ENCODE peak calls at places on chromosomes 12 and 14, in four cellular contexts. One of them, this sample, is unnamed.

GRCh38 chr12:29970501-29970900 is 186.8 kb upstream of the TMTC1 start:
- DNase-seq in Panc1: no peak
- DNase-seq in endothelial cell of umbilical vein: peak
- DNase-seq in GM23338: no peak
- DNase-seq in this sample: no peak

GRCh38 chr12:124938606-124939427 is 24.4 kb upstream of the UBC start:
- DNase-seq in GM23338: peak
- DNase-seq in Panc1: no peak
- DNase-seq in endothelial cell of umbilical vein: peak
- DNase-seq in this sample: no peak

GRCh38 chr14:61662437-61663311 is 32.6 kb upstream of the HIF1A start:
- DNase-seq in Panc1: no peak
- DNase-seq in GM23338: peak
- DNase-seq in endothelial cell of umbilical vein: peak
- DNase-seq in this sample: no peak

GRCh38 chr12:124653169-124653931 is 85.9 kb upstream of the NCOR2 start:
- DNase-seq in endothelial cell of umbilical vein: peak
- DNase-seq in GM23338: no peak
- DNase-seq in Panc1: no peak
- DNase-seq in this sample: no peak

GRCh38 chr12:104596128-104596799 is 139.5 kb downstream of the CHST11 start:
- DNase-seq in Panc1: no peak
- DNase-seq in GM23338: no peak
- DNase-seq in endothelial cell of umbilical vein: no peak
- DNase-seq in this sample: no peak

GRCh38 chr12:124684971-124685688 is 117.7 kb upstream of the NCOR2 start:
- DNase-seq in endothelial cell of umbilical vein: no peak
- DNase-seq in GM23338: no peak
- DNase-seq in Panc1: no peak
- DNase-seq in this sample: peak

GRCh38 chr12:2640709-2641108 is 154.1 kb upstream of the FKBP4 start:
- DNase-seq in endothelial cell of umbilical vein: peak
- DNase-seq in Panc1: peak
- DNase-seq in GM23338: no peak
- DNase-seq in this sample: no peak

GRCh38 chr12:75694891-75695290 is 183.5 kb upstream of the KRR1 start:
- DNase-seq in endothelial cell of umbilical vein: no peak
- DNase-seq in Panc1: no peak
- DNase-seq in GM23338: no peak
- DNase-seq in this sample: no peak

GRCh38 chr12:47360771-47361388 is 281.1 kb upstream of the AMIGO2 start:
- DNase-seq in Panc1: no peak
- DNase-seq in GM23338: no peak
- DNase-seq in endothelial cell of umbilical vein: peak
- DNase-seq in this sample: no peak

GRCh38 chr14:35543006-35543405 is 9.0 kb downstream of the INSM2 start:
- DNase-seq in Panc1: no peak
- DNase-seq in endothelial cell of umbilical vein: no peak
- DNase-seq in GM23338: no peak
- DNase-seq in this sample: no peak

GRCh38 chr12:47139010-47139681 is 59.4 kb upstream of the AMIGO2 start:
- DNase-seq in endothelial cell of umbilical vein: no peak
- DNase-seq in Panc1: no peak
- DNase-seq in GM23338: no peak
- DNase-seq in this sample: no peak

GRCh38 chr14:95814363-95815225 is 62.0 kb upstream of the TUNAR start:
- DNase-seq in endothelial cell of umbilical vein: no peak
- DNase-seq in Panc1: no peak
- DNase-seq in GM23338: no peak
- DNase-seq in this sample: peak

GRCh38 chr14:59939828-59940227 is 19.9 kb downstream of the LRRC9 start:
- DNase-seq in endothelial cell of umbilical vein: no peak
- DNase-seq in Panc1: no peak
- DNase-seq in GM23338: no peak
- DNase-seq in this sample: no peak

GRCh38 chr12:25054076-25054782 is 105.3 kb upstream of the BCAT1 start:
- DNase-seq in GM23338: no peak
- DNase-seq in endothelial cell of umbilical vein: no peak
- DNase-seq in Panc1: no peak
- DNase-seq in this sample: no peak
- H3K4me3 ChIP-seq in GM23338: no peak
- H3K4me3 ChIP-seq in endothelial cell of umbilical vein: no peak
- H3K4me3 ChIP-seq in Panc1: no peak
- H3K4me3 ChIP-seq in this sample: no peak

DNA sequence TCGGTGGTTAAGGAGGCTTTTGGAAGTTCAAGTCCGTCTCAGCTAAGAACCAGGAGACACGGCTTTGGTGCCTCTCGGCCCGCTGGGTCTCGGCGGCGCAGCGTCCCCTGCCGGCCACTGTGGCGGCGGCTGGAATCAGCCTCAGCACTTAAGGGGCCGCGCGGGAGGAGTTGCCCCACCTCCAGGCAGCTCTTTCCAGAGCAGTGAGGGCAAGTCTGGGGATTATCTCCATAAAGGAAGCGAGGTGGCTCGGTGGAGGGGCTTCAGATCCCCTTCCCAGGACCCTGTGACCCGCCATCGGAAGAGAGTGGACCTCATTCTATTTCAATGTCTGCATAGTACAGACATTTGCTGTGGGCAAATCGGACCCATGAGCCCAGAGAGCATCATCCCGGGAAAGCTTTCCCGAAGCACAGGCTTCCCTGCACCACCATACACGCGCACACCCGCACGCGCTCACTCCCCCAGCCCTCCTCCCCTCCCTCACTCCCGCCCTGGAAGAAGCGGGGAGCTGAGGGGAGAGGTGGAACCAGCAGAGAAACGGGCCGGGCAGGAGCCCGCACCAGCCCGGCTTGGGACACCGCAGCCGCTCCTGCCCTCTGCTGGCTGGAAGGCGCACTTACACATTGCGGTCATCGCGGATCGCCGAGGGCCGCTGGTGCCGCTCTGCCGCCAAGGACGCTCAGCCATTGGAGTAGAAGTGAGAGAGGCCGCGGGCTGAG is 15.9 kb downstream of the RNASE2 start:
- DNase-seq in GM23338: peak
- DNase-seq in Panc1: peak
- DNase-seq in endothelial cell of umbilical vein: peak
- DNase-seq in this sample: no peak
- TF ChIP-seq POLR2AphosphoS5 in GM23338: peak
- TF ChIP-seq POLR2AphosphoS5 in Panc1: no peak
- TF ChIP-seq POLR2AphosphoS5 in endothelial cell of umbilical vein: no peak
- TF ChIP-seq POLR2AphosphoS5 in this sample: peak

DNA sequence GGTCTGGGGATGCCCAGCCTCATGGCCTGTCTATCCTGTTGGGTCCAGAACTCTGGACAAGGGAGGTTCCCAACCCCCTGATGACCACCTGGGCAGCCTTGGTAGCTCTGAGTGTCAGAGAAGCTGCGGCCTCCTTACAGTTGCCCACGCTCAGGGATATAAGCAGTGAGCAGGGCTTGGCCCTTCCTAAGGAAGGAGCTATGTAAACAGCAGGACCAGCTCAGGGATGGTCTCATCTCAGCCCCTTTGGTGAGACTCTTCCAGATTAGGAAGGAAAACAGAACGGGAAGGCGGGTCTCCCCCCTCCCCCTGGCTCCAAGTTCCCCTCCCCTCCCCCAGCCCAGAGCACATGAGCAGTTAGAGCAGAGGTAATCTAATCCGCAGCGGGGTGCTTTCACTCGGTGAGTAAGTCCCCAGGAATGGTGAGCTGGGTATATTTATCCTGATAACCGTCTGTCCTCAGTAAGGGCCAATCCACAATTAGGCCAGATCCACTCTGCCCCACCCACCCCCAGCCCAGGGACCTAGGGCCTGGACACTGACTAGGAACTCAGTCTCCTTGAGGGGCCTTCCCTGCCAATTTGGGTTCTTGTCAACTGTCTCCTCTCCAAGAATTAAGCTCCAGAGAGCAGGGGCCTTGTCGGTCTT is 29.5 kb upstream of the RPLP0 start:
- DNase-seq in endothelial cell of umbilical vein: peak
- DNase-seq in Panc1: no peak
- DNase-seq in GM23338: peak
- DNase-seq in this sample: peak
- H3K4me3 ChIP-seq in endothelial cell of umbilical vein: no peak
- H3K4me3 ChIP-seq in Panc1: peak
- H3K4me3 ChIP-seq in GM23338: peak
- H3K4me3 ChIP-seq in this sample: no peak

DNA sequence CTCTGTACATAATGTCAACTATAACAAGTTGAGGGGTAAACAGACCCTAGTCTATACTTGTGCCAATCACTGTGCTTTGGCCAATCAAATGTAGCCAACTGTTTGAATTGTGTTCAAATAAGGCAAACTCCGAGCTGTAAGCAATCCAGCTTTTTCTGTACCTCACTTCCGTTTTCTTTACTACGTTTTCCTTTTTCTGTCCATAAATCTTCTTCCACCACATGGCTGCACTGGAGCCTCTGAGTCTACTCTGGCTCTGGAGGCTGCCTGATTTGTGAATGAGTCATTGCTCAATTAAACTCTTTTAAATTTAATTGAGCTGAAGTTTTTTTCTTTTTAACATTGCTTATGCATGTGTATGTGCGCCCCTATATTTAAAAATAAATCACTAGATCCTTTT is 29.7 kb downstream of the CLEC1A start:
- DNase-seq in Panc1: no peak
- DNase-seq in GM23338: no peak
- DNase-seq in endothelial cell of umbilical vein: peak
- DNase-seq in this sample: no peak
- TF ChIP-seq POLR2AphosphoS5 in Panc1: no peak
- TF ChIP-seq POLR2AphosphoS5 in GM23338: no peak
- TF ChIP-seq POLR2AphosphoS5 in endothelial cell of umbilical vein: peak
- TF ChIP-seq POLR2AphosphoS5 in this sample: no peak

GRCh38 chr12:49565956-49566265 is 2.0 kb downstream of the MCRS1 start:
- DNase-seq in endothelial cell of umbilical vein: no peak
- DNase-seq in GM23338: no peak
- DNase-seq in Panc1: no peak
- DNase-seq in this sample: no peak

GRCh38 chr12:49567611-49568441 is at the start of gene MCRS1:
- DNase-seq in GM23338: peak
- DNase-seq in endothelial cell of umbilical vein: peak
- DNase-seq in Panc1: peak
- DNase-seq in this sample: no peak

GRCh38 chr12:49565119-49565955 is 2.6 kb downstream of the MCRS1 start:
- DNase-seq in GM23338: no peak
- DNase-seq in Panc1: no peak
- DNase-seq in endothelial cell of umbilical vein: no peak
- DNase-seq in this sample: no peak

GRCh38 chr12:49567302-49567610 is 686 bp downstream of the MCRS1 start:
- DNase-seq in endothelial cell of umbilical vein: no peak
- DNase-seq in GM23338: no peak
- DNase-seq in Panc1: no peak
- DNase-seq in this sample: no peak

DNA sequence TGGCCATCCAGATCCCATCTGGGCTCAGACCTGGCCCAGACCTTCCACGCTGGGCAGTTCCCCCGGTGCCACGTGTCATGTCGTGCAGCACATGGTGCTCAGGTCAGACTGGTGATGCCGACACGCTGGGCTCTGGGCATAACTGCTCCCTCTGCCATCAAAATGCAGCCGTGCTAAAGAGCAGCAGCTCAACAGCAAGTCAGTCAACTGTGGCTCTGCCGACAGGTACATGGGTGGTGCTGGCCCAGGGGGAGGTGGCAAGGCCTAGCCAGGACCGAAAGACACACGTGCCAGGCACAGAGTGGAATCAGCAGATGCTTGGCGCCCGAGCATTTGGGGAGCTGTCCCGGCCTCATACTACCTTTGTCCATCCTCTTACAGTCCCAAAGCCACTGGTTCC is 1.6 kb downstream of the MCRS1 start:
- DNase-seq in endothelial cell of umbilical vein: no peak
- DNase-seq in Panc1: no peak
- DNase-seq in GM23338: no peak
- DNase-seq in this sample: no peak
- H3K4me3 ChIP-seq in endothelial cell of umbilical vein: no peak
- H3K4me3 ChIP-seq in Panc1: no peak
- H3K4me3 ChIP-seq in GM23338: peak
- H3K4me3 ChIP-seq in this sample: no peak

GRCh38 chr14:89401241-89401640 is 15.8 kb downstream of the FOXN3 start:
- DNase-seq in endothelial cell of umbilical vein: no peak
- DNase-seq in GM23338: no peak
- DNase-seq in Panc1: no peak
- DNase-seq in this sample: no peak

GRCh38 chr14:89399157-89399556 is 17.9 kb downstream of the FOXN3 start:
- DNase-seq in GM23338: no peak
- DNase-seq in Panc1: no peak
- DNase-seq in endothelial cell of umbilical vein: no peak
- DNase-seq in this sample: no peak

GRCh38 chr14:89400529-89400928 is 16.5 kb downstream of the FOXN3 start:
- DNase-seq in endothelial cell of umbilical vein: no peak
- DNase-seq in Panc1: no peak
- DNase-seq in GM23338: no peak
- DNase-seq in this sample: no peak

GRCh38 chr14:89397569-89397968 is 19.5 kb downstream of the FOXN3 start:
- DNase-seq in endothelial cell of umbilical vein: no peak
- DNase-seq in Panc1: no peak
- DNase-seq in GM23338: no peak
- DNase-seq in this sample: no peak

GRCh38 chr14:89399594-89400068 is 17.4 kb downstream of the FOXN3 start:
- DNase-seq in GM23338: peak
- DNase-seq in Panc1: no peak
- DNase-seq in endothelial cell of umbilical vein: peak
- DNase-seq in this sample: no peak
- TF ChIP-seq POLR2AphosphoS5 in GM23338: no peak
- TF ChIP-seq POLR2AphosphoS5 in Panc1: no peak
- TF ChIP-seq POLR2AphosphoS5 in endothelial cell of umbilical vein: no peak
- TF ChIP-seq POLR2AphosphoS5 in this sample: no peak

DNA sequence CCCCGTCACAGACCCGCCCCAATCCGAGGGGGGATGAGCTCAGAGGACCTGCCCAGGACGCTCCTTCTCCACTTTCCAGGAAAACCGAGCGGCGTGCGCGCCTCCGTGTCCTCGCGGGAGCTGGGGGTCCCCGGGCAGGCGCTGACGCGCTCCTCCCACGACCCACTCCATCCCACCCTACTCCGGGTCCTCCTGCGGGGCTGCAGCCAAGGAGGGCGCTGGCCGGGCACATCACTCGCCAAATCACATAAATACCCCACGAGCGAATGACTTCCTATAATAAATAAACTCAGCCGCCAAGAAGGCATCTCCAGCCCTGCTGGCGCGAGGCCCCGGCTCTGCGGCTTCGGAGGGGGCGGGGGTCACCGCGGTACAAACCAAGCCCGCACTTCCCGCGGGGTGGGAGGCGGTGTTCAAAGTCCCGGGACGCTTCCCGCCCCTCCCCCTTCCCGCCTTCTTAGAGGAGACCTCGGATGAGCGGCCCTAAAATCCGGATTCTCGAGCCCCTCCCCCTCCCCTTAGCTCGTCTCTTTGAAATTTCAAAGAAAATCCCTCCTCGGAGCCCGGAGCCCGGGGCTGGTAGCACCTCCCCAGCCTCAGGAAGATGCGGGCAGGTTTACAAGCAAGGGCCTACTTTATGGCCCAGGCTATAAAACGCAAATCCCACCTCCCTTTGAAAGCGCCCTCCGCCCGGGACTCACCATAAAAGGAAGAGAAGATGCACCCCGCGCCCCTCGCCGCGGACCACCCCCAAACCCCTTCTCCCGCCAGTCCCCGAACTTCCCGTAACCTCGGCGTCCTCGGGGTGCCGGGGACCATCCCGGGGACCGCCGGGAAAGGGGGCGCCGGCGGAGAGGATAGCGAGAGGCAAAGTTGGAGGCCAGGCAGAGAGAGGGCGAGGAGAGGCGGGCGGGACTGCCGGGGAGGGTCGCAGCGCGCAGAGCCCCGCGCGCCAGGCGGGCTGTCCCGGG is 718 bp upstream of the FZD10 start:
- DNase-seq in endothelial cell of umbilical vein: no peak
- DNase-seq in GM23338: peak
- DNase-seq in Panc1: no peak
- DNase-seq in this sample: no peak
- H3K4me3 ChIP-seq in endothelial cell of umbilical vein: no peak
- H3K4me3 ChIP-seq in GM23338: peak
- H3K4me3 ChIP-seq in Panc1: no peak
- H3K4me3 ChIP-seq in this sample: peak